ENCODE peak calls at places on chromosomes 2 and 18, in ten cellular contexts. M is sigmoid colon; X is psoas muscle; Q is spleen; K is heart right ventricle; C is CD8-positive, alpha-beta memory T cell; O is GM23248; N is lung; J is fibroblast of lung; E is thyroid gland. D is an unnamed sample.

GRCh38 chr2:25825238-25825637 is 53.0 kb downstream of the ASXL2 start:
- DNase-seq in M (no peak), X (no peak), Q (no peak), K (no peak), C (no peak), O (no peak), N (no peak), J (no peak), E (no peak), D (no peak)

GRCh38 chr18:79400091-79400590 is 4.4 kb downstream of the NFATC1 start:
- DNase-seq in M (peak; percentile 85), X (peak; percentile 82), Q (peak; percentile 93), K (peak; percentile 54), C (peak; percentile 60), O (peak; percentile 77), N (no peak), J (peak; percentile 8), E (peak; percentile 78), D (peak; percentile 20)

GRCh38 chr2:10331702-10332401 is 29.1 kb downstream of the HPCAL1 start:
- DNase-seq in M (no peak), X (peak; percentile 34), Q (peak; percentile 85), K (no peak), C (peak; percentile 27), O (no peak), N (no peak), J (no peak), E (no peak), D (no peak)

GRCh38 chr2:104444392-104444791 is 409.5 kb upstream of the POU3F3 start:
- DNase-seq in M (no peak), X (no peak), Q (no peak), K (no peak), C (no peak), O (peak; percentile 59), N (no peak), J (no peak), E (no peak), D (no peak)

GRCh38 chr2:42250925-42251324 is 81.8 kb downstream of the EML4 start:
- DNase-seq in M (no peak), X (no peak), Q (no peak), K (no peak), C (no peak), O (no peak), N (no peak), J (no peak), E (no peak), D (no peak)

GRCh38 chr2:216031960-216032689 is 18.8 kb upstream of the MREG start:
- DNase-seq in M (no peak), X (no peak), Q (no peak), K (no peak), C (no peak), O (peak; percentile 88), N (no peak), J (peak; percentile 85), E (no peak), D (peak; percentile 49)

GRCh38 chr2:112156152-112156986 is 18.2 kb downstream of the FBLN7 start:
- DNase-seq in M (no peak), X (no peak), Q (no peak), K (no peak), C (no peak), O (peak; percentile 49), N (no peak), J (peak; percentile 10), E (no peak), D (no peak)

GRCh38 chr18:44715841-44716240 is 35.2 kb downstream of the SETBP1 start:
- DNase-seq in M (no peak), X (no peak), Q (no peak), K (no peak), C (no peak), O (peak; percentile 56), N (no peak), J (no peak), E (no peak), D (no peak)

GRCh38 chr2:32502941-32503340 is 124.9 kb upstream of the TTC27 start:
- DNase-seq in M (no peak), X (no peak), Q (no peak), K (no peak), C (no peak), O (no peak), N (no peak), J (no peak), E (no peak), D (no peak)

GRCh38 chr2:193584001-193584400 is 1389.3 kb upstream of the TMEFF2 start:
- DNase-seq in M (no peak), X (no peak), Q (peak; percentile 31), K (no peak), C (no peak), O (no peak), N (no peak), J (no peak), E (no peak), D (peak; percentile 72)

GRCh38 chr2:144595279-144595678 is 75.4 kb upstream of the ZEB2 start:
- DNase-seq in M (no peak), X (no peak), Q (no peak), K (no peak), C (no peak), O (no peak), N (no peak), J (no peak), E (no peak), D (no peak)

GRCh38 chr18:61965306-61965705 is 72.5 kb upstream of the RNF152 start:
- DNase-seq in M (no peak), X (no peak), Q (no peak), K (no peak), C (no peak), O (peak; percentile 26), N (no peak), J (no peak), E (no peak), D (no peak)

GRCh38 chr18:76823166-76823539 is 796 bp downstream of the ZNF236 start:
- DNase-seq in M (no peak), X (peak; percentile 63), Q (peak; percentile 91), K (peak; percentile 16), C (no peak), O (no peak), N (no peak), J (no peak), E (no peak), D (no peak)

GRCh38 chr2:231189571-231190495 is 8.6 kb upstream of the ARMC9 start:
- DNase-seq in M (peak; percentile 79), X (peak; percentile 76), Q (no peak), K (no peak), C (no peak), O (peak; percentile 51), N (peak; percentile 39), J (peak; percentile 77), E (peak; percentile 69), D (no peak)
- H3K4me1 ChIP-seq in M (peaks cover 50% of the 10 kb centered on the region), X (peaks cover 34% of the 10 kb centered on the region), Q (peaks cover 3% of the 10 kb centered on the region), K (peaks cover 36% of the 10 kb centered on the region), C (no peaks in the 10 kb centered on the region), O (peaks cover 6% of the 10 kb centered on the region), N (peaks cover 19% of the 10 kb centered on the region), J (peaks cover 21% of the 10 kb centered on the region), E (peaks cover 8% of the 10 kb centered on the region), D (no peaks in the 10 kb centered on the region)

GRCh38 chr2:221677688-221678087 is 105.6 kb upstream of the EPHA4 start:
- DNase-seq in M (no peak), X (no peak), Q (no peak), K (no peak), C (no peak), O (no peak), N (no peak), J (no peak), E (no peak), D (no peak)
- H3K27me3 ChIP-seq in M (no peaks in the 10 kb centered on the region), X (no peaks in the 10 kb centered on the region), Q (no peaks in the 10 kb centered on the region), K (peaks cover 13% of the 10 kb centered on the region), C (no peaks in the 10 kb centered on the region), O (peaks cover 10% of the 10 kb centered on the region), N (no peaks in the 10 kb centered on the region), J (no peaks in the 10 kb centered on the region), E (no peaks in the 10 kb centered on the region), D (peaks cover 7% of the 10 kb centered on the region)

DNA sequence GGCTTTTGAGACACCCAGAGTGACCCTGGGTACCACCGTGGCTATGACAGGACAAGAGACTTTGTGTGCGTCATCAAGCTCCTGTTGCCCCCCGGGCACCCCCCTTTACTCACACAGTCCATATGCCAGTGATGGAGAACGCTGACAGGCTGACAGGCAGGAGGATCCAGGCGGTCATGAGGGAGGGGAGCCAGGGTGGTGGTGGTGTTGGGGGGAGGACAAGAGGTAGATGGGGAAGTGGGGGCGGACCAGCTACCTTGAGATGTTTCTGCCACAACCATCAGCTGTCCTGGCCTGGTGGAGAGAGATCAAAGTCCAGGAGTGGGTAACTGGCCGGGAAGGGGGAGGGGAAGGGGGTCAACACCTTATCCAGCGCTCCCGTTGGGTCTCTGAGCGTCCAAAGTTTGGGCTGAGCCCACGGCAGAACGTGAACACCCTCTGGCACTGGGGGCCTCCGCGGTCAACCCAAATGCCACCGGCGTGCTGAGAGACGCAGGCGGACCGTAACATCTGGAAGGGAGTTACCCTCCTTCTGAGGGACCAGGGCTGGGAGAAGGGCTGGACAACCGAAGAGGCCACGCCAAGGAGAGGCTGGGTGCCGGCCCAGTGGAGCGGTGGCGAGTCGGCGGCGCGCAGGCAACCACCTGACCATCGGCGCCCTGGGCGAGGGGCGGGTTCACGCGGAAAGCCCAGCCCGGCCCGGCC is 575 bp downstream of the TMEM150A start:
- DNase-seq in M (peak; percentile 89), X (peak; percentile 90), Q (peak; percentile 82), K (peak; percentile 72), C (no peak), O (peak; percentile 79), N (peak; percentile 73), J (peak; percentile 56), E (peak; percentile 86), D (peak; percentile 41)
- H3K4me1 ChIP-seq in M (peaks cover 39% of the 10 kb centered on the region), X (peaks cover 56% of the 10 kb centered on the region), Q (peaks cover 28% of the 10 kb centered on the region), K (peaks cover 51% of the 10 kb centered on the region), C (peaks cover 27% of the 10 kb centered on the region), O (peaks cover 35% of the 10 kb centered on the region), N (peaks cover 21% of the 10 kb centered on the region), J (peaks cover 25% of the 10 kb centered on the region), E (peaks cover 29% of the 10 kb centered on the region), D (peaks cover 5% of the 10 kb centered on the region)

GRCh38 chr18:59219672-59220163 is at the start of gene GRP:
- DNase-seq in M (no peak), X (no peak), Q (no peak), K (no peak), C (no peak), O (no peak), N (no peak), J (no peak), E (no peak), D (no peak)
- H3K27me3 ChIP-seq in M (peaks cover 33% of the 10 kb centered on the region), X (no peaks in the 10 kb centered on the region), Q (peaks cover 88% of the 10 kb centered on the region), K (peaks cover 88% of the 10 kb centered on the region), C (peaks cover 12% of the 10 kb centered on the region), O (peaks cover 75% of the 10 kb centered on the region), N (peaks cover 14% of the 10 kb centered on the region), J (peaks cover 51% of the 10 kb centered on the region), E (peaks cover 18% of the 10 kb centered on the region), D (peaks cover 93% of the 10 kb centered on the region)